ENCODE peak calls at places on chromosomes 1 and 21, in six cellular contexts. P is gastrocnemius medialis, H is PC-9, J is coronary artery, I is A549, D is neural progenitor cell. E is an unnamed sample.

GRCh38 chr1:151680391-151680790 is 36.2 kb downstream of the CELF3 start:
- DNase-seq in J (no peak), P (no peak), I (peak), D (no peak), H (peak), E (no peak)

GRCh38 chr1:47479664-47480063 is 41.8 kb downstream of the FOXD2 start:
- DNase-seq in I (no peak), H (no peak), P (no peak), D (no peak), J (no peak), E (no peak)

GRCh38 chr1:31607360-31607759 is 10.1 kb upstream of the HCRTR1 start:
- DNase-seq in D (no peak), H (no peak), P (no peak), I (no peak), J (peak), E (no peak)

GRCh38 chr1:170770254-170770653 is 106.3 kb downstream of the PRRX1 start:
- DNase-seq in P (no peak), H (no peak), D (no peak), J (no peak), I (no peak), E (no peak)

GRCh38 chr1:215987092-215987855 is 420.2 kb downstream of the KCTD3 start:
- DNase-seq in P (no peak), J (no peak), D (no peak), I (no peak), H (no peak), E (no peak)

GRCh38 chr1:205179842-205180241 is 31.7 kb downstream of the DSTYK start:
- DNase-seq in P (no peak), J (no peak), I (no peak), D (no peak), H (no peak), E (no peak)

GRCh38 chr1:178192686-178193085 is 98.8 kb downstream of the RASAL2 start:
- DNase-seq in P (no peak), J (no peak), H (peak), I (peak), D (no peak), E (no peak)

GRCh38 chr1:246988316-246988715 is 19.5 kb downstream of the ZNF695 start:
- DNase-seq in I (no peak), P (no peak), H (no peak), J (no peak), D (no peak), E (no peak)

GRCh38 chr1:18112611-18113010 is 5.0 kb downstream of the IGSF21 start:
- DNase-seq in P (no peak), D (no peak), I (no peak), H (no peak), J (no peak), E (no peak)

GRCh38 chr1:18110598-18110939 is 3.0 kb downstream of the IGSF21 start:
- DNase-seq in I (no peak), P (no peak), J (no peak), H (no peak), D (peak), E (no peak)

GRCh38 chr1:18110968-18111367 is 3.4 kb downstream of the IGSF21 start:
- DNase-seq in D (peak), P (no peak), H (no peak), I (no peak), J (no peak), E (peak)

GRCh38 chr1:18109756-18110597 is 2.4 kb downstream of the IGSF21 start:
- DNase-seq in D (peak), I (peak), H (no peak), P (peak), J (no peak), E (peak)

DNA sequence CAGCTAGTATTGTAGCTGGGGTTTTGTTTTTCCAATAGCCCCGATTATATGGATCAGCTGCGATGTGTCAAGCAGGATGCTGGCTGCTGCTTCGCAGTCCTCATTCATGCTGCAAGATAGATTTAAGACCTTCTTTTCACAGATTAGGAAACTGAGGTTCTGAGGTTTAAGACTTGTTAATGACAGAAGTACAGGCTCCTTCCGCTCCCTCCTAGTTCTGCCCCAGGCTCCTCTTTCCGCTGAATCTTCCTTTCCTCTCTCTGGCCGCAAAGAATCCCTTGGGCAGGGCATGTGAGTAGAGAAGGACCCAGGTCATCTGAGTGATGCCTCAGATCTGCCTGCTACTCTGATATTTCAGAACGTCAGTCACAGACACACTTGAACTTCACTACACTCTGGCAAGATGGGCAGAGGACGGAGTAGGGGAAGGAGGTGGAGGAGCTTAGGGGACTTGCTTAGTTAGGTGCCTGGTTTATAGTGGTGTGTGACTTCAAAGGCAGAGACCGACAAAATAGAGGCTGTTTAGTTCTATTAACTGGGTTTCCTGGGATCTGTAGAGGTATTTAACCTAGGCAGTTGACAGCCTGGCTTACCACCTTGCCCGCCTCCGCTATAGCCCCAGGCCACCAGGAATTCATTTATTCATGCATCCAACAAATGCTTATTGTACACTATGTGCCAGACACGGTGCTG is 4.2 kb downstream of the IGSF21 start:
- DNase-seq in H (no peak), P (no peak), D (peak), J (no peak), I (no peak), E (no peak)
- H3K4me3 ChIP-seq in H (no peak), P (no peak), D (peak), J (no peak), I (no peak), E (peak)

DNA sequence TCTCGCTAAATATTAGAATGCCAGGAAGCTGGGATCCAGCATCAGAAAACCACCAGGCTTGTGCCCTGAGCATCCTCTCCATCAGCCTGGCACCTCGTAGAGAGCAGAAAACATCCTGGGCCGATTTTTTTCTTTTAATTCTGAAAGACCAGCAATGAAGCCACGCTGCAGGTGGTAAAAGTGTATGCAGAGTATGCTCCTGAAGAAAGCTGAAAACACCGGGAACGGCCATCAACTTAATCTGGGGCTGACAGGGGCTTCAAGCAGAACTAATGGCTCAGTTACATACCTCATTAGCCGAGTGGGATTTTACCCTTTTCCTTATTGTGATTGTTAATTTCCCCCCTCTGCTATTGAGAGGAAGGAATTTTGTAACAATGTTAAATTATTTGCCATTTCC is 71.3 kb downstream of the RRAGC start:
- DNase-seq in H (no peak), I (no peak), P (no peak), D (peak), J (no peak), E (no peak)
- H3K27ac ChIP-seq in H (no peak), I (no peak), P (no peak), D (no peak), J (no peak), E (no peak)

DNA sequence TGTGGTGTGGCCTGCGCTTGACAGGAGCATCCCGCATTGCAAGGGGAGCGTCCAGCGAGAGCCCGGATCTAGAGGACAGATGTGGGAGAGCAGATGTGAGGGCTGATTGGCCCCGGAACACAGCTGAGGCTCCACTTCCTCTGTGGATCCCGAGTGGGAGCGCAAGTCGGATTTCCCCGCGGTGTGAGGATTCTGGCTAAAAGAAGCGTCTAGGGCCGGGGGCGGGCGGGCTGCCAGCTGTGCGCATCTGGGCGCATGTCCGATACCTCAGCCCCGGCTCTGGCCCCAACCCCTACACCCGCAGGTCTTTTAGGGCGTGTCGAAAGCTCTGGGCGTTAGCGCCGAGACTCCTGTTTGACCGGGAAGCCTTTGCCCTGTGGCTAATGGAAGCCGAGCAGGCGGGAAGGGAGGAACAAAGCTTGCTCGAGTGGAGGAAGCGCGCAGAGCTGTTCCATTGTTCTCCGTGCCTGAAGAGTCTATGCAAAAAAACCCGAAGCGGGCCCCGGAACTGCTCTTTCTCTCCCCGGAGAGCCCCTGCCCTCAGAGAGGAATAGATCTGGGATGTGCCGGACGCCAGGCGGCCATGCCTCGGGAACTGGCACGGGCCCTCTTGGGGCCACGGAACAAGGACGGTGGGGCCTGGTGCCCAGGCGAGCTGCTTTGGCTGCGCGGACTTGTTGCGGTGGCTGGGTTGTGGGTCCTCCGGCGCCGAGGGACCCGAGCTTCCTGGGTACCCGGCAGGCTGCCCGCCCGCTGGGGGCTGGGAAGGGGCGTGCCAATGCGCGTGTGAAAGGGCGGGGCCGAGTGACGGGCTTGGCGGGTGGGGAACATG is 111.1 kb downstream of the NAV1 start:
- DNase-seq in J (no peak), D (peak), P (peak), I (peak), H (no peak), E (peak)
- TF ChIP-seq CTCF in J (no peak), D (no peak), P (no peak), I (no peak), H (no peak), E (no peak)

DNA sequence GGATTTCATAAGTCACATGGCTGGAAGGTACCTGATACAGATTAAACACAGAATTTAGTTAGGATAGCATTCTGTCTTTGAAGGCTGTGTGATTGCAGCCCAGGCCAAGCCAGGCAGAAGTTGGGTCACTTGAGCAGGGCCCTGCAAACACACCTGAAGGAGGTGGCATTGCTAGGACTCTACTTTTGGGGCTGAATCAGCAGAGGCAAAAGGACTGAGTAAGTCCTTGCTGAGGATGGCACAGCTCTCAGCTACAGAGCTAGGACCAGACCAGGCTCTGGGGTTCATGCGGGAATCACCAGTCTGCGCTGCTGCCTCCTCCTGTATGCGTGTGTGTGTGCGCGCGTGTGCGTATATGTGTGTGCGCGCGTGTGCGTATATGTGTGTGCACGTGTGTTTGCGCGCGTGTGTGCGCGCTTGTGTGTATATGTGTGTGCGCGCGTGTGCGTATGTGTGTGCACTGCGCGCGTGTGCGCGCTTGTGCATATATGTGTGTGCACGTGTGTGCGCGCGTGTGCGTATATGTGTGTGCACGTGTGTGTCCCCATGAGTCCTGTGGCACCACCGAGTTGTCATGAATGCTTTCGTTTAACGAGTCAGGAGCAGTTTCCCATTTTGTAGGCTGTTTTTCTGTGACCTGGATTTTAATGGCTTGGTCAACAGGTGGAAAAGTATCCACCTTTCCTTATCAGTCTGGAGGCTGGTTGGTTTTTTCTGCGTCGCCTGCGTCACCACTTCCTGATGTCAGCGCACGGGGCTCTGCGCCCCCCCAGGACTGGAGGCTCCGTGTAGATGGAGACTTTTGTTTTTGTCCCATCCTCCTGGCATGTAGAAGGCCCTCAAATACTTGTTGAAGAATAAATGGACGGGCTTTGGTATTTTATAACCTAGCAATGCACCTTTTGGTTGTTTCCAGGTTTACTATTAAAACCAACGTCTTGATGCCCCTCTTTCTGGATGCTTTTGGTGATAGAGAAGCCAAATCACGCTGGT is 34.7 kb downstream of the ADARB1 start:
- DNase-seq in P (no peak), H (no peak), I (no peak), D (no peak), J (no peak), E (no peak)
- H3K4me3 ChIP-seq in P (no peak), H (no peak), I (no peak), D (no peak), J (peak), E (no peak)

GRCh38 chr1:181142096-181143043 is 53.9 kb downstream of the IER5 start:
- DNase-seq in J (peak), P (peak), H (peak), I (peak), D (peak), E (peak)
- H3K27ac ChIP-seq in J (peak), P (peak), H (peak), I (peak), D (no peak), E (peak)

GRCh38 chr21:44815852-44816628 is 1.8 kb downstream of the SUMO3 start:
- DNase-seq in I (no peak), H (no peak), J (no peak), D (no peak), P (no peak), E (no peak)
- TF ChIP-seq CTCF in I (no peak), H (no peak), J (no peak), D (no peak), P (no peak), E (no peak)

DNA sequence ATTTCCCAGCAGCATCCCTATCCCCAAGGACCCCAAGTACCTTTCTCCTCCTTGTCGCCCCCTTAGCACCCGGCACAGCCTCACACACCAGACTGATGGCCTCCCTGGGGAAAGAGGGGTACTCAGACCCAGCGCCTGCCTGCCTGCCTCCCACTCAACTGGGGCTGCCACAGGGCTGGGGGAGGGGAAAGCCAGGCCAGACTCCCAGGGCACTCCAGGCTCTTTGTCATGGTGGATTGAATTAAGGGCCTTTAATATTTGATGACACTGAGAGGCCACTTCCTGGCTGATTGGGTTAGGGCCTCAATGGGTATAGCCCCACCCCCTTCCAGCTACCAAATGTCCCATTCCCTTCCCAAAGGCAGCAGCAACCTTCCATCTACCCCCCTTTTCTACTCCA is 1.8 kb downstream of the SHC1 start:
- DNase-seq in I (no peak), D (no peak), J (no peak), H (no peak), P (no peak), E (no peak)
- H3K4me3 ChIP-seq in I (peak), D (peak), J (peak), H (peak), P (no peak), E (no peak)

DNA sequence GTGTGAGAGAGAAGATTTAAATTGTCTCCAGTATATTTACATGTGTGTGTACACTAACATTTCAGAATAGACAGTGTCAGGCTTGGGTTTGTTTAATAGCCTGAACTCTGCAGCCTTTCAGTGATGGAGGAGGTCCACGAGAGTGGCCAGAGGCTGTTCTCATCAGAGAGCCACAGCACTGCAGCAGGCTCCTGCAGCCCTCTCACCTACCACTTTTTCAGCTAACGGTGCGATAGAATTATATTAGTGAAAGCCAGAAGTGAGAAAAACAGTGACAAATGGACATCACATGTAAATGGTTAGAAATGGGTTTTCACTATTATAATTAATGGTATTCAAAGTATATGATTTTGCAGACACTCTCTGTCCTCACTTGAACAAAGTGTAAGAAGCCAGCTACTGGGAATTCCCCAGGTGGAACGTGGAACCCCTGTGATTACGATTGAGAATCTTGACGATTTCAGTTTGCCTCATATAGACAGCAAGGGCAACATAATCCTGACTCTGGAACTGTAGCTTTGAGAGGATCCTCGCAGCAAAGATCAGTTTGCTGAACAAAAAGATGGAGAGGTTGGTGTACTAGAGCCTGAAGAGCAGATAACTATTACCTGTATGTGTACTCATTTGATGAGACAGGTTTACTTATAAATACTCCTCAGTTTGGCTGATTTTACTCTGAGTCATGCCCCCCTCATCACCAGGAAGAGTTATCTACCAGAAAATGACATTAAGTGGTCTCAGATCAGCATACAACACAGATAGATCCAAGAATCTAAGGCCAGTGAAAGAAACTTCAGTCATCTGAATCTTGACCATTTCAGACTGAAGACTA is 31.4 kb downstream of the IFI16 start:
- DNase-seq in D (no peak), I (no peak), J (no peak), H (no peak), P (no peak), E (no peak)
- H3K27ac ChIP-seq in D (no peak), I (no peak), J (no peak), H (no peak), P (no peak), E (no peak)

GRCh38 chr21:38833122-38833521 is 27.4 kb downstream of the ETS2 start:
- DNase-seq in H (no peak), I (no peak), P (no peak), J (no peak), D (no peak), E (no peak)
- TF ChIP-seq CTCF in H (no peak), I (no peak), P (no peak), J (no peak), D (peak), E (no peak)

E was measured in dorsolateral prefrontal cortex.